ENCODE peak calls at places on chromosomes 16 and 17, in four cellular contexts. One of them, this sample, is unnamed.

GRCh38 chr17:30554839-30555751 is 77.9 kb downstream of the GOSR1 start:
- DNase-seq in gastrocnemius medialis: no peak
- DNase-seq in tibial nerve: no peak
- DNase-seq in CD8-positive, alpha-beta T cell: peak; percentile 31
- DNase-seq in this sample: no peak

GRCh38 chr17:69961488-69962145 is 113.4 kb upstream of the KCNJ16 start:
- DNase-seq in gastrocnemius medialis: peak; percentile 50
- DNase-seq in tibial nerve: no peak
- DNase-seq in CD8-positive, alpha-beta T cell: no peak
- DNase-seq in this sample: no peak

GRCh38 chr17:80663783-80664206 is 119.2 kb downstream of the RPTOR start:
- DNase-seq in gastrocnemius medialis: no peak
- DNase-seq in tibial nerve: no peak
- DNase-seq in CD8-positive, alpha-beta T cell: peak; percentile 71
- DNase-seq in this sample: no peak

GRCh38 chr16:88289549-88290344 is 93.0 kb upstream of the ZNF469 start:
- DNase-seq in gastrocnemius medialis: no peak
- DNase-seq in tibial nerve: no peak
- DNase-seq in CD8-positive, alpha-beta T cell: no peak
- DNase-seq in this sample: no peak

GRCh38 chr16:75219838-75220237 is 1.1 kb downstream of the CTRB1 start:
- DNase-seq in gastrocnemius medialis: no peak
- DNase-seq in tibial nerve: no peak
- DNase-seq in CD8-positive, alpha-beta T cell: peak; percentile 54
- DNase-seq in this sample: no peak

GRCh38 chr16:31402687-31403086 is 9.6 kb downstream of the ITGAD start:
- DNase-seq in gastrocnemius medialis: no peak
- DNase-seq in tibial nerve: no peak
- DNase-seq in CD8-positive, alpha-beta T cell: no peak
- DNase-seq in this sample: no peak

GRCh38 chr17:2082003-2082862 is 27.3 kb downstream of the HIC1 start:
- DNase-seq in gastrocnemius medialis: no peak
- DNase-seq in tibial nerve: no peak
- DNase-seq in CD8-positive, alpha-beta T cell: no peak
- DNase-seq in this sample: no peak

GRCh38 chr17:18182978-18183333 is 672 bp upstream of the ALKBH5 start:
- DNase-seq in gastrocnemius medialis: peak; percentile 59
- DNase-seq in tibial nerve: peak; percentile 73
- DNase-seq in CD8-positive, alpha-beta T cell: peak; percentile 91
- DNase-seq in this sample: peak; percentile 92

GRCh38 chr16:75096730-75097129 is 19.9 kb downstream of the LDHD start:
- DNase-seq in gastrocnemius medialis: no peak
- DNase-seq in tibial nerve: no peak
- DNase-seq in CD8-positive, alpha-beta T cell: no peak
- DNase-seq in this sample: no peak

GRCh38 chr17:55852734-55853133 is 101.9 kb downstream of the PCTP start:
- DNase-seq in gastrocnemius medialis: no peak
- DNase-seq in tibial nerve: no peak
- DNase-seq in CD8-positive, alpha-beta T cell: no peak
- DNase-seq in this sample: no peak

GRCh38 chr17:42675984-42676423 is 790 bp downstream of the PLEKHH3 start:
- DNase-seq in gastrocnemius medialis: no peak
- DNase-seq in tibial nerve: no peak
- DNase-seq in CD8-positive, alpha-beta T cell: no peak
- DNase-seq in this sample: no peak

GRCh38 chr16:85066346-85066885 is 38.8 kb downstream of the KIAA0513 start:
- DNase-seq in gastrocnemius medialis: no peak
- DNase-seq in tibial nerve: no peak
- DNase-seq in CD8-positive, alpha-beta T cell: no peak
- DNase-seq in this sample: no peak

GRCh38 chr17:45663772-45664171 is 120.3 kb upstream of the CRHR1 start:
- DNase-seq in gastrocnemius medialis: no peak
- DNase-seq in tibial nerve: no peak
- DNase-seq in CD8-positive, alpha-beta T cell: no peak
- DNase-seq in this sample: no peak

GRCh38 chr17:45656527-45657181 is 127.5 kb upstream of the CRHR1 start:
- DNase-seq in gastrocnemius medialis: no peak
- DNase-seq in tibial nerve: no peak
- DNase-seq in CD8-positive, alpha-beta T cell: no peak
- DNase-seq in this sample: no peak

GRCh38 chr17:45666046-45666600 is 118.0 kb upstream of the CRHR1 start:
- DNase-seq in gastrocnemius medialis: no peak
- DNase-seq in tibial nerve: no peak
- DNase-seq in CD8-positive, alpha-beta T cell: no peak
- DNase-seq in this sample: no peak

GRCh38 chr17:45662432-45662831 is 121.7 kb upstream of the CRHR1 start:
- DNase-seq in gastrocnemius medialis: no peak
- DNase-seq in tibial nerve: no peak
- DNase-seq in CD8-positive, alpha-beta T cell: no peak
- DNase-seq in this sample: no peak

DNA sequence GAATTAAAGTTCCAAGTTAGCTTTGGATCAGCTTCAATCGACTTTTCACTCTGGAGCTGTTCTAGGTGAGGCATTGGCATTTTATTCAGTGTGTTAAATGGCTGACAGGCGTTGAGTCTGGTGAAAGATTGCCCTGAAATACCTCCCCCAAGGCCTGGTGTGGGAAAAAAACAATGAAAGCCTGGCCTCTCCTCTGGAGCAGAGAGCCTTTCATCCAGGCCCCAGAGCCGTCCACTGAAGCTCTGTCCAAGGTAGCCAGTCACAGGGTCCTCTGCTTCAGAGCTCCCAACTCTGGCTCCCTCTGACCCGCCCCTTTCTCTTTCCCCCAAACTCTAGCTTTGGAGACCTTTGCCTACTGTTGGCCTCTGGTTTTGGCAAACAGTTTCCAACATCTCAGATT is 123.6 kb upstream of the CRHR1 start:
- DNase-seq in gastrocnemius medialis: no peak
- DNase-seq in tibial nerve: no peak
- DNase-seq in CD8-positive, alpha-beta T cell: no peak
- DNase-seq in this sample: no peak
- TF ChIP-seq CTCF in gastrocnemius medialis: no peak
- TF ChIP-seq CTCF in tibial nerve: no peak
- TF ChIP-seq CTCF in CD8-positive, alpha-beta T cell: no peak
- TF ChIP-seq CTCF in this sample: no peak

DNA sequence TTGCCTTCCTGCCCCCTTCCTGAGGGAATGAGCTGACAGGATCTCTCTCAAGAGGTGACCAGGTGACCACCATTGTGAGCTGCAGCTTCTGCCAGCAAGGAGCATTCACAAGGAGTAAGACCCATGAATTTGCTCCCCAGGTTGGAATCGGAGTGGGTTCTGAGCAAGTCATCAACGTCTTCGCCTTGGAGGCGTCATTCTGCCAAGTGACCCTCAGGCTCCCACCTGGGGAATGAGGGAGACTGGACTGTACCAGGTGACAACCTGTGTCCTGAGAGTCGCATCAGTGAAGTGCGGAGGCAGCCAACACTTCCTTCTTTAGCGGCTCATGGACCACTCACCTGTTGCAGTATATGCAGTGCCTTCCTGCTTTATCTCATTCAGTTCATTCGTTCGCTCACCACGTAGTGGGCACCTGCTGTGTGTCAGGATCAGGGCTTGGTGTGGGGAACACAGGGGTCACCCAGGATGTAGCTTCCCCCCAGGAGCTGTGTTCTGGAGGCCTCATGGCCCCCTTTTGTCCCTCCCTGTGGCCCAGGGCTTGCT is 22.8 kb downstream of the WSCD1 start:
- DNase-seq in gastrocnemius medialis: no peak
- DNase-seq in tibial nerve: no peak
- DNase-seq in CD8-positive, alpha-beta T cell: no peak
- DNase-seq in this sample: no peak
- H3K4me1 ChIP-seq in gastrocnemius medialis: peaks cover 53% of the 10 kb centered on the region
- H3K4me1 ChIP-seq in tibial nerve: no peaks in the 10 kb centered on the region
- H3K4me1 ChIP-seq in CD8-positive, alpha-beta T cell: no peaks in the 10 kb centered on the region
- H3K4me1 ChIP-seq in this sample: no peaks in the 10 kb centered on the region

GRCh38 chr17:27546624-27547300 is 84.2 kb upstream of the LGALS9 start:
- DNase-seq in gastrocnemius medialis: no peak
- DNase-seq in tibial nerve: no peak
- DNase-seq in CD8-positive, alpha-beta T cell: no peak
- DNase-seq in this sample: no peak
- H3K27me3 ChIP-seq in gastrocnemius medialis: no peaks in the 10 kb centered on the region
- H3K27me3 ChIP-seq in tibial nerve: no peaks in the 10 kb centered on the region
- H3K27me3 ChIP-seq in CD8-positive, alpha-beta T cell: no peaks in the 10 kb centered on the region
- H3K27me3 ChIP-seq in this sample: no peaks in the 10 kb centered on the region

GRCh38 chr17:77374170-77374936 is 233.6 kb downstream of the SEC14L1 start:
- DNase-seq in gastrocnemius medialis: peak; percentile 88
- DNase-seq in tibial nerve: peak; percentile 69
- DNase-seq in CD8-positive, alpha-beta T cell: peak; percentile 86
- DNase-seq in this sample: peak; percentile 36
- TF ChIP-seq CTCF in gastrocnemius medialis: no peak
- TF ChIP-seq CTCF in tibial nerve: peak; percentile 47
- TF ChIP-seq CTCF in CD8-positive, alpha-beta T cell: peak; percentile 38
- TF ChIP-seq CTCF in this sample: peak; percentile 28

GRCh38 chr17:77185137-77185536 is 44.4 kb downstream of the SEC14L1 start:
- DNase-seq in gastrocnemius medialis: no peak
- DNase-seq in tibial nerve: no peak
- DNase-seq in CD8-positive, alpha-beta T cell: no peak
- DNase-seq in this sample: no peak

GRCh38 chr17:77186141-77186604 is 45.4 kb downstream of the SEC14L1 start:
- DNase-seq in gastrocnemius medialis: no peak
- DNase-seq in tibial nerve: no peak
- DNase-seq in CD8-positive, alpha-beta T cell: peak; percentile 51
- DNase-seq in this sample: no peak

GRCh38 chr17:77182205-77182604 is 41.4 kb downstream of the SEC14L1 start:
- DNase-seq in gastrocnemius medialis: no peak
- DNase-seq in tibial nerve: no peak
- DNase-seq in CD8-positive, alpha-beta T cell: no peak
- DNase-seq in this sample: no peak

GRCh38 chr17:77182773-77183172 is 42.0 kb downstream of the SEC14L1 start:
- DNase-seq in gastrocnemius medialis: no peak
- DNase-seq in tibial nerve: no peak
- DNase-seq in CD8-positive, alpha-beta T cell: no peak
- DNase-seq in this sample: no peak

GRCh38 chr17:77184474-77184873 is 43.7 kb downstream of the SEC14L1 start:
- DNase-seq in gastrocnemius medialis: no peak
- DNase-seq in tibial nerve: no peak
- DNase-seq in CD8-positive, alpha-beta T cell: no peak
- DNase-seq in this sample: no peak
- H3K4me1 ChIP-seq in gastrocnemius medialis: peaks cover 89% of the 10 kb centered on the region
- H3K4me1 ChIP-seq in tibial nerve: peaks cover 69% of the 10 kb centered on the region
- H3K4me1 ChIP-seq in CD8-positive, alpha-beta T cell: peaks cover 58% of the 10 kb centered on the region
- H3K4me1 ChIP-seq in this sample: no peaks in the 10 kb centered on the region

GRCh38 chr17:62754696-62755095 is 53.4 kb downstream of the MARCHF10 start:
- DNase-seq in gastrocnemius medialis: no peak
- DNase-seq in tibial nerve: no peak
- DNase-seq in CD8-positive, alpha-beta T cell: no peak
- DNase-seq in this sample: no peak
- H3K27me3 ChIP-seq in gastrocnemius medialis: no peaks in the 10 kb centered on the region
- H3K27me3 ChIP-seq in tibial nerve: no peaks in the 10 kb centered on the region
- H3K27me3 ChIP-seq in CD8-positive, alpha-beta T cell: no peaks in the 10 kb centered on the region
- H3K27me3 ChIP-seq in this sample: no peaks in the 10 kb centered on the region

This sample was measured in ascending aorta.